ENCODE peak calls at places on chromosomes 2 and 18, in seven cellular contexts. K is tibial artery, Y is GM12865, R is cardiac muscle cell, S is GM20000, E is left ventricle myocardium inferior, O is activated B cell treated with CpG ODN at 0.5 μM for 24 hours. W is an unnamed sample.

GRCh38 chr18:26383454-26384270 is 157.4 kb downstream of the TAF4B start:
- DNase-seq in E (no peak), O (no peak), S (peak), K (no peak), Y (peak), R (peak), W (peak)

GRCh38 chr18:70044626-70045025 is 97.0 kb upstream of the CD226 start:
- DNase-seq in K (no peak), O (no peak), R (no peak), S (no peak), E (no peak), Y (no peak), W (no peak)

GRCh38 chr2:43220982-43221659 is 5.3 kb downstream of the ZFP36L2 start:
- DNase-seq in E (peak), K (peak), R (no peak), S (no peak), O (no peak), Y (peak), W (no peak)

GRCh38 chr2:164000171-164000570 is 264.4 kb upstream of the FIGN start:
- DNase-seq in R (no peak), S (no peak), Y (no peak), O (no peak), K (no peak), E (no peak), W (no peak)

GRCh38 chr18:55694291-55694690 is 106.3 kb upstream of the TCF4 start:
- DNase-seq in K (no peak), E (no peak), S (no peak), Y (no peak), R (no peak), O (no peak), W (no peak)

GRCh38 chr2:23235292-23235691 is 149.7 kb upstream of the KLHL29 start:
- DNase-seq in R (no peak), S (no peak), Y (no peak), K (no peak), O (no peak), E (no peak), W (no peak)

GRCh38 chr18:58117685-58118403 is 73.8 kb downstream of the NEDD4L start:
- DNase-seq in Y (no peak), E (no peak), R (peak), S (no peak), O (no peak), K (no peak), W (no peak)

GRCh38 chr2:25339121-25339738 is 2.5 kb downstream of the DNMT3A start:
- DNase-seq in R (no peak), E (peak), O (no peak), K (peak), S (no peak), Y (no peak), W (no peak)

GRCh38 chr2:55401124-55401523 is 18.5 kb downstream of the CCDC88A start:
- DNase-seq in R (no peak), O (no peak), E (no peak), K (no peak), S (no peak), Y (no peak), W (no peak)

GRCh38 chr18:51537487-51537886 is 340.0 kb upstream of the MEX3C start:
- DNase-seq in O (no peak), Y (peak), E (peak), S (no peak), K (no peak), R (peak), W (no peak)
- TF ChIP-seq CTCF in O (no peak), Y (no peak), E (peak), S (no peak), K (no peak), R (peak), W (no peak)

GRCh38 chr2:8544786-8545631 is 136.8 kb upstream of the ID2 start:
- DNase-seq in O (peak), E (peak), R (no peak), S (peak), Y (peak), K (peak), W (peak)
- TF ChIP-seq CTCF in O (no peak), E (peak), R (peak), S (peak), Y (peak), K (no peak), W (peak)

GRCh38 chr2:151407281-151407680 is 2.4 kb upstream of the RIF1 start:
- DNase-seq in S (no peak), K (no peak), O (no peak), R (no peak), E (no peak), Y (no peak), W (no peak)

GRCh38 chr2:151408788-151409600 is 708 bp upstream of the RIF1 start:
- DNase-seq in Y (no peak), O (no peak), E (no peak), R (no peak), S (no peak), K (no peak), W (no peak)

GRCh38 chr2:151410485-151410833 is 757 bp downstream of the RIF1 start:
- DNase-seq in O (no peak), K (no peak), R (peak), Y (no peak), S (peak), E (peak), W (peak)

GRCh38 chr2:151405376-151405775 is 4.3 kb upstream of the RIF1 start:
- DNase-seq in K (no peak), Y (no peak), R (no peak), S (no peak), E (no peak), O (no peak), W (no peak)

GRCh38 chr2:151409601-151410484 is at the start of gene RIF1:
- DNase-seq in O (peak), E (peak), Y (peak), R (peak), S (peak), K (peak), W (peak)
- TF ChIP-seq CTCF in O (no peak), E (peak), Y (peak), R (peak), S (peak), K (peak), W (peak)

GRCh38 chr2:70005752-70006446 is 44.5 kb upstream of the ASPRV1 start:
- DNase-seq in S (no peak), Y (no peak), R (no peak), O (no peak), K (no peak), E (no peak), W (no peak)
- TF ChIP-seq CTCF in S (no peak), Y (no peak), R (no peak), O (no peak), K (no peak), E (no peak), W (no peak)

GRCh38 chr2:168157926-168158325 is 89.5 kb downstream of the STK39 start:
- DNase-seq in K (no peak), R (no peak), E (no peak), S (no peak), Y (no peak), O (no peak), W (no peak)

GRCh38 chr2:168156661-168157060 is 90.7 kb downstream of the STK39 start:
- DNase-seq in K (no peak), O (no peak), R (no peak), S (no peak), Y (no peak), E (peak), W (no peak)

GRCh38 chr2:168157070-168157469 is 90.3 kb downstream of the STK39 start:
- DNase-seq in O (no peak), R (no peak), S (no peak), Y (no peak), K (no peak), E (no peak), W (no peak)

GRCh38 chr2:168159754-168160585 is 87.4 kb downstream of the STK39 start:
- DNase-seq in R (no peak), Y (no peak), E (no peak), O (no peak), K (no peak), S (no peak), W (no peak)

DNA sequence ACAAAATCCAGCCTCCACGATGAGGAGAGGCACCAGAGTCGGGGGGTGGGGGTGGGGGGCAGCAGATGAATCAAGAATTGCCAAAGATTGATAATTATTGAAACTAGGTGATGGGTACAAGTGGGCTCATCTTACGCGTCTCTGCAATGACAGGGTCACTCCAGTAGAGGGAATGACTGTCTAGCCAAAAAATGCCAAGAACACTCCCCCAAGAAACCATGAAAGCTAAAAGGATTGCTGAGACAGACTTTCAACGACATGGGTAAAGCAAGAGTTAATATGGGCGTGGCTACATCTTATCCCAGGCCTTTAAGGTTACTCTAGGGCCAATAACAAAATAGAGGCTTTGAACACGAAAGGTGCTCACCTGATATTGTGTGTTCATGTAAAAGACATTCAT is 86.5 kb downstream of the STK39 start:
- DNase-seq in Y (peak), O (no peak), K (no peak), E (no peak), S (peak), R (no peak), W (no peak)
- TF ChIP-seq CTCF in Y (peak), O (no peak), K (no peak), E (peak), S (no peak), R (peak), W (peak)

DNA sequence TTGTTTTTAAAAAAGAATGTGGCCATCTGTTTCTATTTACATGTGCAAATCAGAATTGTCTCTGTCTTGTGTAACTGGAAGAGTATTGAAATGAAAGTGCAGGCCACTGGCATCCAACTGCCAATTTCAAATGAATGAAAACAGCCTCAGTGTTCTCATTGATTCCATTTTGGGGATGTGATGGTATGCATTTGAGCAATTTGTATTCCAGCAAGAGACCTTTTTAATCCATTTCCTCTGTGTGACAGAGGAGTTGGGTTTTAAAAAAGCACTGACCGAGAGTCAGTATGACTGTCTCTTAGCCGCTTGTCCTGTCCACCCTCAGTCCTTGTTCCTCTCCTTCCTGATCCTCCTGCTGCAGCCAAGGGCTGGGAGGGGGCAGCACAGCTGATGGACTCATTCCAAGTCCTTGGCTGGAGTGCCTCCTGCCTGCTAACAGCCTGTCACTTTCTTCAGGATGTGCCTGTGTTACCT is 50.0 kb downstream of the ASAP2 start:
- DNase-seq in S (no peak), E (no peak), Y (no peak), K (no peak), R (peak), O (no peak), W (no peak)
- TF ChIP-seq CTCF in S (no peak), E (no peak), Y (no peak), K (no peak), R (no peak), O (no peak), W (no peak)

GRCh38 chr2:223601932-223602676 is at the start of gene SCG2:
- DNase-seq in Y (peak), E (peak), O (no peak), S (peak), K (peak), R (peak), W (peak)
- TF ChIP-seq CTCF in Y (no peak), E (peak), O (no peak), S (no peak), K (peak), R (peak), W (peak)

GRCh38 chr2:58851598-58851997 is 610.5 kb upstream of the FANCL start:
- DNase-seq in Y (no peak), K (no peak), S (no peak), O (no peak), E (no peak), R (no peak), W (no peak)
- TF ChIP-seq CTCF in Y (no peak), K (no peak), S (no peak), O (no peak), E (no peak), R (no peak), W (no peak)

DNA sequence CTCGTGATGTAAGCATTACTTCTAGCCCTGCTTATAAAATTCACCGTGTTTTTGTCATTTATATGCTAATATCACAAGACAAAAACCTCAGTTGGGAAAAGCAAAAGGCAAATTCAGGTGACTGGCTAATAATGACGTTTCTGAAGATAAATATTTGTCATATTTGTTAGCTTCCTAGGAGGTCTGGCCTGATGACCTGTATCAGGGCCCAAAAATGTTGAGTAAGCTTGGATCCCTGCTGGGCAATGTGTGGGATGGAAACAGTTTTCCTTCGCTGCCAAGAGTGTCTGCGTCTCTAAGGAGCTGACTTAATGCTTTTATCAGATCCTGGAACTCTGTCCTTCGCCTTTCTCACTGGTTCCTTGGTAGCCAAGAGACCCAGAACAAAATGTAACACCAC is 230.1 kb upstream of the PXDN start:
- DNase-seq in S (no peak), O (no peak), K (no peak), E (no peak), Y (no peak), R (no peak), W (no peak)
- TF ChIP-seq CTCF in S (no peak), O (no peak), K (no peak), E (no peak), Y (no peak), R (no peak), W (no peak)

W was measured in GM10248.